ENCODE peak calls at places on chromosomes 3 and 15, in ten cellular contexts. One of them, this sample, is unnamed.

GRCh38 chr15:89127054-89127702 is 38.9 kb downstream of the ABHD2 start:
- DNase-seq in B cell: no peak
- DNase-seq in SW480: no peak
- DNase-seq in Right ventricle myocardium inferior: no peak
- DNase-seq in anterior cingulate cortex: no peak
- DNase-seq in HCT116: no peak
- DNase-seq in colonic mucosa: no peak
- DNase-seq in AG09319: no peak
- DNase-seq in CD4-positive, alpha-beta T cell: no peak
- DNase-seq in sciatic nerve: no peak
- DNase-seq in this sample: no peak

GRCh38 chr3:38916706-38917105 is 100.7 kb upstream of the SCN10A start:
- DNase-seq in B cell: no peak
- DNase-seq in SW480: peak; percentile 20
- DNase-seq in Right ventricle myocardium inferior: no peak
- DNase-seq in anterior cingulate cortex: no peak
- DNase-seq in HCT116: no peak
- DNase-seq in colonic mucosa: no peak
- DNase-seq in AG09319: no peak
- DNase-seq in CD4-positive, alpha-beta T cell: no peak
- DNase-seq in sciatic nerve: no peak
- DNase-seq in this sample: no peak

GRCh38 chr15:73926191-73927002 is at the start of gene LOXL1:
- DNase-seq in B cell: no peak
- DNase-seq in SW480: peak; percentile 84
- DNase-seq in Right ventricle myocardium inferior: peak; percentile 90
- DNase-seq in anterior cingulate cortex: peak; percentile 36
- DNase-seq in HCT116: peak; percentile 19
- DNase-seq in colonic mucosa: peak; percentile 56
- DNase-seq in AG09319: no peak
- DNase-seq in CD4-positive, alpha-beta T cell: no peak
- DNase-seq in sciatic nerve: peak; percentile 78
- DNase-seq in this sample: no peak

GRCh38 chr3:32493437-32494414 is 8.9 kb downstream of the CMTM6 start:
- DNase-seq in B cell: no peak
- DNase-seq in SW480: no peak
- DNase-seq in Right ventricle myocardium inferior: no peak
- DNase-seq in anterior cingulate cortex: no peak
- DNase-seq in HCT116: no peak
- DNase-seq in colonic mucosa: no peak
- DNase-seq in AG09319: no peak
- DNase-seq in CD4-positive, alpha-beta T cell: no peak
- DNase-seq in sciatic nerve: no peak
- DNase-seq in this sample: no peak

GRCh38 chr3:49133226-49133951 is 539 bp upstream of the LAMB2 start:
- DNase-seq in B cell: no peak
- DNase-seq in SW480: peak; percentile 79
- DNase-seq in Right ventricle myocardium inferior: peak; percentile 91
- DNase-seq in anterior cingulate cortex: peak; percentile 65
- DNase-seq in HCT116: peak; percentile 74
- DNase-seq in colonic mucosa: peak; percentile 90
- DNase-seq in AG09319: peak; percentile 79
- DNase-seq in CD4-positive, alpha-beta T cell: no peak
- DNase-seq in sciatic nerve: peak; percentile 90
- DNase-seq in this sample: peak; percentile 68

GRCh38 chr15:101168463-101168824 is 83.4 kb downstream of the CHSY1 start:
- DNase-seq in B cell: no peak
- DNase-seq in SW480: no peak
- DNase-seq in Right ventricle myocardium inferior: no peak
- DNase-seq in anterior cingulate cortex: no peak
- DNase-seq in HCT116: no peak
- DNase-seq in colonic mucosa: peak; percentile 70
- DNase-seq in AG09319: no peak
- DNase-seq in CD4-positive, alpha-beta T cell: no peak
- DNase-seq in sciatic nerve: no peak
- DNase-seq in this sample: peak; percentile 34

GRCh38 chr3:30664449-30664848 is 58.0 kb downstream of the TGFBR2 start:
- DNase-seq in B cell: no peak
- DNase-seq in SW480: no peak
- DNase-seq in Right ventricle myocardium inferior: no peak
- DNase-seq in anterior cingulate cortex: no peak
- DNase-seq in HCT116: no peak
- DNase-seq in colonic mucosa: no peak
- DNase-seq in AG09319: no peak
- DNase-seq in CD4-positive, alpha-beta T cell: no peak
- DNase-seq in sciatic nerve: no peak
- DNase-seq in this sample: no peak

GRCh38 chr3:64011685-64012084 is 11.6 kb downstream of the PSMD6 start:
- DNase-seq in B cell: no peak
- DNase-seq in SW480: no peak
- DNase-seq in Right ventricle myocardium inferior: no peak
- DNase-seq in anterior cingulate cortex: no peak
- DNase-seq in HCT116: no peak
- DNase-seq in colonic mucosa: no peak
- DNase-seq in AG09319: peak; percentile 41
- DNase-seq in CD4-positive, alpha-beta T cell: no peak
- DNase-seq in sciatic nerve: no peak
- DNase-seq in this sample: no peak

GRCh38 chr3:60282840-60283239 is 968.4 kb downstream of the FHIT start:
- DNase-seq in B cell: no peak
- DNase-seq in SW480: no peak
- DNase-seq in Right ventricle myocardium inferior: no peak
- DNase-seq in anterior cingulate cortex: no peak
- DNase-seq in HCT116: no peak
- DNase-seq in colonic mucosa: no peak
- DNase-seq in AG09319: no peak
- DNase-seq in CD4-positive, alpha-beta T cell: no peak
- DNase-seq in sciatic nerve: no peak
- DNase-seq in this sample: no peak

GRCh38 chr15:99917237-99917636 is 184.0 kb upstream of the LYSMD4 start:
- DNase-seq in B cell: no peak
- DNase-seq in SW480: no peak
- DNase-seq in Right ventricle myocardium inferior: peak; percentile 40
- DNase-seq in anterior cingulate cortex: no peak
- DNase-seq in HCT116: no peak
- DNase-seq in colonic mucosa: no peak
- DNase-seq in AG09319: no peak
- DNase-seq in CD4-positive, alpha-beta T cell: no peak
- DNase-seq in sciatic nerve: peak; percentile 34
- DNase-seq in this sample: no peak

GRCh38 chr15:64461577-64462162 is 1.3 kb downstream of the ZNF609 start:
- DNase-seq in B cell: no peak
- DNase-seq in SW480: no peak
- DNase-seq in Right ventricle myocardium inferior: no peak
- DNase-seq in anterior cingulate cortex: no peak
- DNase-seq in HCT116: no peak
- DNase-seq in colonic mucosa: peak; percentile 32
- DNase-seq in AG09319: no peak
- DNase-seq in CD4-positive, alpha-beta T cell: no peak
- DNase-seq in sciatic nerve: no peak
- DNase-seq in this sample: peak; percentile 29

GRCh38 chr15:61070111-61070901 is 158.8 kb downstream of the RORA start:
- DNase-seq in B cell: no peak
- DNase-seq in SW480: no peak
- DNase-seq in Right ventricle myocardium inferior: no peak
- DNase-seq in anterior cingulate cortex: no peak
- DNase-seq in HCT116: no peak
- DNase-seq in colonic mucosa: no peak
- DNase-seq in AG09319: no peak
- DNase-seq in CD4-positive, alpha-beta T cell: no peak
- DNase-seq in sciatic nerve: no peak
- DNase-seq in this sample: no peak

GRCh38 chr15:64854526-64854925 is 12.8 kb downstream of the PLEKHO2 start:
- DNase-seq in B cell: no peak
- DNase-seq in SW480: no peak
- DNase-seq in Right ventricle myocardium inferior: no peak
- DNase-seq in anterior cingulate cortex: no peak
- DNase-seq in HCT116: no peak
- DNase-seq in colonic mucosa: no peak
- DNase-seq in AG09319: no peak
- DNase-seq in CD4-positive, alpha-beta T cell: no peak
- DNase-seq in sciatic nerve: no peak
- DNase-seq in this sample: no peak

GRCh38 chr3:101888653-101889052 is 39.3 kb downstream of the NFKBIZ start:
- DNase-seq in B cell: no peak
- DNase-seq in SW480: no peak
- DNase-seq in Right ventricle myocardium inferior: no peak
- DNase-seq in anterior cingulate cortex: no peak
- DNase-seq in HCT116: no peak
- DNase-seq in colonic mucosa: peak; percentile 72
- DNase-seq in AG09319: no peak
- DNase-seq in CD4-positive, alpha-beta T cell: no peak
- DNase-seq in sciatic nerve: no peak
- DNase-seq in this sample: no peak

GRCh38 chr3:143998266-143998665 is 26.6 kb downstream of the DIPK2A start:
- DNase-seq in B cell: no peak
- DNase-seq in SW480: no peak
- DNase-seq in Right ventricle myocardium inferior: no peak
- DNase-seq in anterior cingulate cortex: no peak
- DNase-seq in HCT116: no peak
- DNase-seq in colonic mucosa: no peak
- DNase-seq in AG09319: no peak
- DNase-seq in CD4-positive, alpha-beta T cell: no peak
- DNase-seq in sciatic nerve: no peak
- DNase-seq in this sample: no peak

GRCh38 chr3:64494530-64494929 is 193.3 kb downstream of the ADAMTS9 start:
- DNase-seq in B cell: no peak
- DNase-seq in SW480: no peak
- DNase-seq in Right ventricle myocardium inferior: no peak
- DNase-seq in anterior cingulate cortex: peak; percentile 4
- DNase-seq in HCT116: no peak
- DNase-seq in colonic mucosa: no peak
- DNase-seq in AG09319: no peak
- DNase-seq in CD4-positive, alpha-beta T cell: no peak
- DNase-seq in sciatic nerve: no peak
- DNase-seq in this sample: peak; percentile 6

This sample was measured in hippocampal formation.